ENCODE peak calls at places on chromosomes 16 and 17, in nine cellular contexts. D is thoracic aorta; G is ascending aorta; J is A673; N is tibial nerve; A is upper lobe of right lung; W is A549; M is effector memory CD4-positive, alpha-beta T cell; C is tibial artery. I is an unnamed sample.

GRCh38 chr17:41334899-41335298 is 15.7 kb downstream of the KRT33A start:
- DNase-seq in D (no peak), A (no peak), W (no peak), G (no peak), N (no peak), J (no peak), M (no peak), C (no peak), I (no peak)

GRCh38 chr17:19294443-19294842 is 57.3 kb downstream of the EPN2 start:
- DNase-seq in N (no peak), A (no peak), C (no peak), G (no peak), W (no peak), D (no peak), M (no peak), J (no peak), I (no peak)

GRCh38 chr17:16428098-16428882 is 12.9 kb downstream of the TRPV2 start:
- DNase-seq in D (no peak), G (no peak), N (no peak), J (peak; percentile 77), W (peak; percentile 93), M (no peak), A (peak; percentile 83), C (no peak), I (no peak)

GRCh38 chr16:29862383-29862883 is 593 bp downstream of the CDIPT start:
- DNase-seq in J (no peak), N (no peak), A (no peak), M (no peak), G (no peak), W (no peak), C (no peak), D (no peak), I (no peak)

GRCh38 chr17:16243385-16243784 is 26.4 kb downstream of the PIGL start:
- DNase-seq in D (no peak), C (no peak), A (no peak), G (no peak), M (no peak), N (no peak), J (no peak), W (no peak), I (no peak)

GRCh38 chr16:8251298-8251697 is 339.0 kb downstream of the TMEM114 start:
- DNase-seq in C (no peak), N (no peak), M (no peak), G (no peak), J (no peak), D (no peak), W (no peak), A (no peak), I (no peak)

GRCh38 chr16:79439866-79440265 is 160.7 kb downstream of the MAF start:
- DNase-seq in M (no peak), N (no peak), D (no peak), J (no peak), W (no peak), C (no peak), A (no peak), G (no peak), I (no peak)

GRCh38 chr16:3023415-3023668 is 400 bp downstream of the HCFC1R1 start:
- DNase-seq in D (peak; percentile 48), J (peak; percentile 81), C (no peak), W (peak; percentile 51), N (no peak), M (no peak), G (peak; percentile 79), A (no peak), I (no peak)

DNA sequence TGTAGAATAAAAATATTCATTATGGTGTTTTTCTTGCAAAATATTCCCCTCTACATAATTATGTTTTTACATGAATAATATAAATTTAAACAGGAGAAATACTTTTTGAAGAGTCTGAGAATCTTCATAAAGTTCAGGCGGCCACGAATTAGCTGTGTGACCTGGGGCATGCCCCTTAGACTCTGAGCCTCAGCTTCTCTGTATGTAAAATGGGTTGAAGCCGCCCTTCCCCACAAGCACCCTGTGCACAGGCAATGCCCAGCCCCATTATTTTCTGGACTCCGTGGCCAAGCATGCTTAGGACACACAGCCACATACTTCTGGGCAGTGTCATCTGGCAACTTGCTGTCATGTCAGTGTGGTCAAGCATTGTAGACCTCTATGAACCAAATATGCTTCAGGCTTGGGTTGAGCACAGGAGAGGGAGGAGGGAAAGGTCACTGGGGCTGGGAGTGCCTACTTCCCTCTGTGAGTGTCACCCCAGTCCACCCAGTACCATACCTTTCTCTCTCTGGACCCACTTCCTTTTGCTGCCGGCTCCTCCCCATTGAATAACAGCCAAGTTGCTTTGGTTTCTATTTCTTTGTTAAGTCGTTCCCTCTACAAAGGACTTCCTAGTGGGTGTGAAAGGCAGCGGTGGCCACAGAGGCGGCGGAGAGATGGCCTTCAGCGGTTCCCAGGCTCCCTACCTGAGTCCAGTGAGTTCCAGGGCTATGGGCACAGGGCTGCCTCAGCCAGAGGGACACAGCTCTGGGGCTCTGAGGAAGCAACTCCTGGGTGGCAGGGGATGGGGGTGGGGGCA is at the start of gene LGALS9:
- DNase-seq in C (no peak), W (no peak), G (no peak), N (no peak), M (no peak), A (no peak), J (no peak), D (no peak), I (peak; percentile 35)
- H3K4me3 ChIP-seq in C (peak within 1 kb of the TSS; percentile 38), W (no peak within 1 kb of the TSS), G (no peak within 1 kb of the TSS), N (peak within 1 kb of the TSS; percentile 42), M (peak within 1 kb of the TSS; percentile 95), A (peak within 1 kb of the TSS; percentile 54), J (no peak within 1 kb of the TSS), D (peak within 1 kb of the TSS; percentile 49), I (peak within 1 kb of the TSS; percentile 52)

GRCh38 chr17:2068589-2069051 is 13.7 kb downstream of the HIC1 start:
- DNase-seq in M (no peak), A (no peak), G (no peak), D (no peak), C (no peak), J (no peak), N (no peak), W (no peak), I (no peak)

GRCh38 chr17:2068101-2068518 is 13.2 kb downstream of the HIC1 start:
- DNase-seq in C (no peak), G (no peak), N (no peak), J (no peak), M (no peak), W (no peak), D (no peak), A (no peak), I (no peak)

GRCh38 chr17:2064980-2065785 is 10.3 kb downstream of the HIC1 start:
- DNase-seq in W (no peak), M (no peak), A (no peak), N (no peak), G (no peak), D (no peak), C (no peak), J (peak; percentile 79), I (peak; percentile 71)

GRCh38 chr17:2067048-2067452 is 12.1 kb downstream of the HIC1 start:
- DNase-seq in J (no peak), N (no peak), A (no peak), M (no peak), D (no peak), G (no peak), W (no peak), C (no peak), I (no peak)

GRCh38 chr17:2067559-2067958 is 12.7 kb downstream of the HIC1 start:
- DNase-seq in G (no peak), W (no peak), A (no peak), J (no peak), C (no peak), N (no peak), M (no peak), D (no peak), I (peak; percentile 55)
- H3K4me1 ChIP-seq in G (no peaks in the 10 kb centered on the region), W (no peaks in the 10 kb centered on the region), A (peaks cover 67% of the 10 kb centered on the region), J (peaks cover 27% of the 10 kb centered on the region), C (peaks cover 56% of the 10 kb centered on the region), N (peaks cover 91% of the 10 kb centered on the region), M (no peaks in the 10 kb centered on the region), D (no peaks in the 10 kb centered on the region), I (peaks cover 98% of the 10 kb centered on the region)

DNA sequence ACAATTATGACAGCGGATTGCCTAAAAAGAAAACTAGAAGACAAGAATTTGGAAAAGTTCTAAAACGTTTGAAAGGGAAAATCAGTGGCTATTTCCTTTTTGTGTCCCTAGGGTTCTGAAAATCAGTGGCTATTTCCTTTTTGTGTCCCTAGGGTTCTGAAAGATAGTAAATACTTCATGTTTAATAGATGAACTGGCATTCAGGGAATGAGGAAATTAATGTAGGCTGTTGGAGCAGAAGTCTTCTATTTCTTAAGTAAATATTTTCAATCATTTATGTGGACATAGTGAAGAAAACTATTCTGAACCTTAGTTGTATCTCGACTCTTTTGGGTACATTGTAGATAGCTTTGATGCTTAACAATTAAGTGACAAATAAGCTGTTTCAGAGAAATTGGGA is 78.9 kb downstream of the SHISA6 start:
- DNase-seq in A (no peak), W (no peak), J (peak; percentile 88), G (no peak), D (no peak), C (no peak), N (no peak), M (no peak), I (no peak)
- H3K27ac ChIP-seq in A (no peak overlapping the region), W (no peak overlapping the region), J (peak overlapping the region; percentile 60), G (no peak overlapping the region), D (no peak overlapping the region), C (no peak overlapping the region), N (no peak overlapping the region), M (no peak overlapping the region), I (no peak overlapping the region)

GRCh38 chr16:4695473-4696171 is 2.3 kb downstream of the NUDT16L1 start:
- DNase-seq in W (no peak), C (peak; percentile 54), G (no peak), N (no peak), D (no peak), J (no peak), A (no peak), M (no peak), I (no peak)

GRCh38 chr16:4693296-4693955 is at the start of gene NUDT16L1:
- DNase-seq in C (peak; percentile 98), D (peak; percentile 77), A (peak; percentile 99), W (peak; percentile 97), M (peak; percentile 91), J (peak; percentile 98), N (peak; percentile 89), G (peak; percentile 98), I (peak; percentile 97)

GRCh38 chr16:4693956-4694663 is 748 bp downstream of the NUDT16L1 start:
- DNase-seq in G (peak; percentile 75), N (no peak), D (no peak), C (peak; percentile 78), A (peak; percentile 79), J (peak; percentile 51), M (peak; percentile 29), W (peak; percentile 48), I (no peak)

GRCh38 chr16:4696172-4696904 is 3.0 kb downstream of the NUDT16L1 start:
- DNase-seq in D (no peak), C (no peak), M (no peak), G (peak; percentile 73), J (no peak), W (no peak), A (peak; percentile 63), N (peak; percentile 41), I (no peak)

DNA sequence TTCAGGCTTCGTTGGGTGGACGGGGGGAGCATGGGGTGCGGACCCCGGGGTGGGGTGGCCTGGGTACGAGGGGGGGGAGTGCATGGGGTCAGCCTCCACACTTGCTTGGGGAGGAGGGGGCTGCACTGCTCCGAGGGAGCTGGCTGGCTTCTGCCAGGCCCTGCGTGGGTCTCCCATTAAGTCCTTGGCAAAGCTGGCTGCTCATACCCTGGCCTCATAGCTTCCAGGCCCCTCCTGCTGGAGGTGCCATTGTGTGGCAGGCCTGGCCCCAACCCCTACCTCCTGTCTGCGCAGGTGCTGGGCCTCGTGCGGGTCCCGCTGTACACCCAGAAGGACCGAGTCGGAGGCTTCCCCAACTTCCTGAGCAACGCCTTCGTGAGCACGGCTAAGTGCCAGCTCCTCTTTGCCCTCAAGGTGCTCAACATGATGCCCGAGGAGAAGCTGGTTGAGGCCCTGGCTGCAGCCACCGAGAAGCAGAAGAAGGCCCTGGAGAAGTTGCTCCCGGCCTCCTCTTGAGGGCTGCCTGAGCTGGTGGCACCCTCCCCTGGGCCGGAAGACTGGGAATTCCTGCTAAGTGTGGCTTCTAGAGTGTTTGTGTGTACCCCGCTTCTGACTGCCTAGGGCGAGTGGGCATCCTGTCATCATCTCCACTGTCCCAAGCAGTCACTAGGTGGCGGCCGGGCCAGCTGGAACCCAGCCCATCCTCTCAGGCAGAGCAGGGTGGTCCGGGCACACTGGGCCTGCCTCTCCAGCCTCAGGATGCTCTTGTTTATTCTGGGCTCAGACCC is 1.5 kb downstream of the NUDT16L1 start:
- DNase-seq in J (no peak), A (peak; percentile 68), D (no peak), N (peak; percentile 44), C (peak; percentile 75), W (no peak), G (peak; percentile 72), M (no peak), I (no peak)
- H3K4me3 ChIP-seq in J (peak overlapping the region; percentile 89), A (peak overlapping the region; percentile 87), D (peak overlapping the region; percentile 98), N (peak overlapping the region; percentile 86), C (peak overlapping the region; percentile 80), W (peak overlapping the region; percentile 93), G (peak overlapping the region; percentile 93), M (peak overlapping the region; percentile 80), I (peak overlapping the region; percentile 91)

I was measured in heart right ventricle.